ENCODE peak calls at places on chromosomes 16 and 17, in eight cellular contexts. I, E, G, W, J, H, Y and X are unnamed samples.

GRCh38 chr16:88306860-88307545 is 75.8 kb upstream of the ZNF469 start:
- DNase-seq in I (no peak), E (peak; percentile 57), G (peak; percentile 80), W (peak; percentile 60), J (peak; percentile 37), H (no peak), Y (peak; percentile 94), X (peak; percentile 96)

GRCh38 chr16:53704445-53704813 is 473 bp downstream of the FTO start:
- DNase-seq in I (no peak), E (no peak), G (no peak), W (no peak), J (no peak), H (no peak), Y (no peak), X (no peak)

GRCh38 chr16:83723244-83723643 is 84.5 kb upstream of the HSBP1 start:
- DNase-seq in I (no peak), E (no peak), G (no peak), W (peak; percentile 34), J (no peak), H (no peak), Y (no peak), X (no peak)

GRCh38 chr16:7512503-7512902 is 179.9 kb downstream of the RBFOX1 start:
- DNase-seq in I (no peak), E (no peak), G (no peak), W (peak; percentile 45), J (no peak), H (no peak), Y (no peak), X (no peak)

GRCh38 chr16:86748643-86749042 is 170.3 kb downstream of the FOXL1 start:
- DNase-seq in I (no peak), E (no peak), G (no peak), W (no peak), J (no peak), H (no peak), Y (no peak), X (no peak)

GRCh38 chr16:89643769-89644300 is 13.7 kb downstream of the CHMP1A start:
- DNase-seq in I (no peak), E (no peak), G (no peak), W (no peak), J (no peak), H (no peak), Y (no peak), X (no peak)

GRCh38 chr17:73297934-73298861 is 13.6 kb downstream of the CDC42EP4 start:
- DNase-seq in I (no peak), E (no peak), G (no peak), W (no peak), J (no peak), H (no peak), Y (no peak), X (no peak)

GRCh38 chr17:12857592-12857991 is 68.3 kb downstream of the ARHGAP44 start:
- DNase-seq in I (no peak), E (no peak), G (no peak), W (no peak), J (no peak), H (no peak), Y (no peak), X (no peak)

GRCh38 chr16:67537270-67537635 is 8.6 kb downstream of the RIPOR1 start:
- DNase-seq in I (peak; percentile 54), E (peak; percentile 78), G (peak; percentile 64), W (no peak), J (no peak), H (no peak), Y (peak; percentile 71), X (no peak)

GRCh38 chr17:2435852-2436251 is 35.0 kb upstream of the MNT start:
- DNase-seq in I (no peak), E (no peak), G (no peak), W (no peak), J (no peak), H (no peak), Y (no peak), X (no peak)

GRCh38 chr17:53462393-53462811 is 360.3 kb upstream of the KIF2B start:
- DNase-seq in I (no peak), E (no peak), G (no peak), W (no peak), J (peak; percentile 15), H (no peak), Y (peak; percentile 4), X (no peak)

GRCh38 chr16:88856122-88856827 is 472 bp downstream of the GALNS start:
- DNase-seq in I (no peak), E (peak; percentile 67), G (peak; percentile 43), W (no peak), J (no peak), H (no peak), Y (no peak), X (no peak)

GRCh38 chr17:81515530-81516041 is 3.0 kb upstream of the ACTG1 start:
- DNase-seq in I (peak; percentile 49), E (peak; percentile 44), G (no peak), W (no peak), J (no peak), H (no peak), Y (no peak), X (no peak)

GRCh38 chr16:85536073-85536410 is 77.1 kb upstream of the GSE1 start:
- DNase-seq in I (no peak), E (no peak), G (peak; percentile 58), W (no peak), J (no peak), H (no peak), Y (peak; percentile 66), X (peak; percentile 30)

GRCh38 chr16:2884041-2884451 is 1.0 kb downstream of the FLYWCH2 start:
- DNase-seq in I (no peak), E (no peak), G (no peak), W (no peak), J (no peak), H (no peak), Y (no peak), X (no peak)

GRCh38 chr16:2882460-2883026 is 472 bp upstream of the FLYWCH2 start:
- DNase-seq in I (peak; percentile 98), E (peak; percentile 96), G (peak; percentile 99), W (peak; percentile 99), J (peak; percentile 97), H (peak; percentile 85), Y (peak; percentile 99), X (peak; percentile 99)

GRCh38 chr16:2879854-2880508 is 3.0 kb upstream of the FLYWCH2 start:
- DNase-seq in I (no peak), E (no peak), G (no peak), W (no peak), J (no peak), H (no peak), Y (no peak), X (no peak)

GRCh38 chr16:2883027-2883846 is at the start of gene FLYWCH2:
- DNase-seq in I (peak; percentile 100), E (peak; percentile 98), G (peak; percentile 99), W (peak; percentile 98), J (peak; percentile 84), H (peak; percentile 83), Y (peak; percentile 98), X (peak; percentile 95)
- TF ChIP-seq CTCF in I (no peak), E (no peak), G (peak; percentile 40), W (peak; percentile 31), J (no peak), H (peak; percentile 30), Y (no peak), X (no peak)

GRCh38 chr16:3959148-3959547 is 78.6 kb upstream of the CREBBP start:
- DNase-seq in I (no peak), E (no peak), G (peak; percentile 73), W (no peak), J (peak; percentile 67), H (no peak), Y (peak; percentile 81), X (peak; percentile 91)

GRCh38 chr16:3963886-3964685 is 83.6 kb upstream of the CREBBP start:
- DNase-seq in I (no peak), E (no peak), G (no peak), W (no peak), J (no peak), H (no peak), Y (no peak), X (no peak)

GRCh38 chr16:3960049-3960809 is 79.7 kb upstream of the CREBBP start:
- DNase-seq in I (no peak), E (no peak), G (no peak), W (no peak), J (no peak), H (no peak), Y (no peak), X (no peak)

GRCh38 chr16:3963203-3963602 is 82.7 kb upstream of the CREBBP start:
- DNase-seq in I (no peak), E (no peak), G (no peak), W (peak; percentile 49), J (no peak), H (no peak), Y (peak; percentile 22), X (no peak)

GRCh38 chr16:3961449-3961849 is 80.9 kb upstream of the CREBBP start:
- DNase-seq in I (no peak), E (no peak), G (no peak), W (no peak), J (no peak), H (no peak), Y (no peak), X (peak; percentile 25)
- H3K4me3 ChIP-seq in I (no peak overlapping the region), E (no peak overlapping the region), G (no peak overlapping the region), W (peak overlapping the region; percentile 62), J (no peak overlapping the region), H (no peak overlapping the region), Y (peak overlapping the region; percentile 52), X (no peak overlapping the region)

DNA sequence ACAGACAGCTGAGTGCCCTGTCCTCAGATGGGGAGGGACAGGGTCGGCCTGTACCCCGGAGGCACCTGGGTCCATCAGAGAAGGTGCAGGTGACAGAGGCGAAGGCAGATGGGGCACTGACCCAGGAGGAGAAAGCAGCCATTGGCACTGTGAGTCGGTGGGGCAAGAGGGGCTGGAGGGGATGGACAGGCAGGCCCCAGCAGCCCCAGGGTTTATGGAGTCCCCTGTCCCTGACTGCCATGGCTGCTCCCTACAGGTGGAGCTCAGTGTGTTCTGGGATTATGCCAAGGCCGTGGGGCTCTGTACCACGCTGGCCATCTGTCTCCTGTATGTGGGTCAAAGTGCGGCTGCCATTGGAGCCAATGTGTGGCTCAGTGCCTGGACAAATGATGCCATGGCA is 32.1 kb downstream of the ANKRD40 start:
- DNase-seq in I (peak; percentile 77), E (no peak), G (no peak), W (peak; percentile 34), J (no peak), H (no peak), Y (no peak), X (no peak)
- TF ChIP-seq CTCF in I (no peak), E (no peak), G (no peak), W (no peak), J (no peak), H (no peak), Y (no peak), X (no peak)

GRCh38 chr17:15917439-15918027 is 27.4 kb upstream of the ADORA2B start:
- DNase-seq in I (no peak), E (no peak), G (no peak), W (no peak), J (no peak), H (no peak), Y (no peak), X (no peak)

GRCh38 chr17:15918661-15919259 is 26.2 kb upstream of the ADORA2B start:
- DNase-seq in I (no peak), E (no peak), G (no peak), W (no peak), J (no peak), H (no peak), Y (peak; percentile 46), X (no peak)

GRCh38 chr17:15915996-15916395 is 28.9 kb upstream of the ADORA2B start:
- DNase-seq in I (no peak), E (no peak), G (no peak), W (no peak), J (no peak), H (no peak), Y (no peak), X (no peak)

GRCh38 chr17:15918261-15918660 is 26.7 kb upstream of the ADORA2B start:
- DNase-seq in I (no peak), E (no peak), G (no peak), W (no peak), J (peak; percentile 56), H (no peak), Y (no peak), X (no peak)

GRCh38 chr17:15917021-15917438 is 27.9 kb upstream of the ADORA2B start:
- DNase-seq in I (no peak), E (no peak), G (no peak), W (no peak), J (no peak), H (no peak), Y (no peak), X (no peak)
- H3K4me3 ChIP-seq in I (no peak overlapping the region), E (no peak overlapping the region), G (no peak overlapping the region), W (peak overlapping the region; percentile 26), J (no peak overlapping the region), H (no peak overlapping the region), Y (no peak overlapping the region), X (no peak overlapping the region)